ENCODE peak calls at places on chromosome 3, in four cellular contexts. C is heart left ventricle, L is right lobe of liver, G is upper lobe of left lung. D is an unnamed sample.

GRCh38 chr3:102259636-102260035 is 175.2 kb upstream of the ZPLD1 start:
- DNase-seq in C (no peak), G (no peak), L (no peak), D (no peak)

GRCh38 chr3:16122661-16123060 is 51.8 kb upstream of the GALNT15 start:
- DNase-seq in L (no peak), C (no peak), G (no peak), D (no peak)

GRCh38 chr3:129794319-129795201 is 99.0 kb downstream of the TMCC1 start:
- DNase-seq in L (no peak), G (no peak), C (peak; percentile 17), D (no peak)

GRCh38 chr3:118239253-118239652 is 795.4 kb downstream of the IGSF11 start:
- DNase-seq in G (no peak), L (no peak), C (no peak), D (no peak)

GRCh38 chr3:183896610-183897009 is 11.9 kb upstream of the PARL start:
- DNase-seq in C (no peak), G (no peak), L (no peak), D (no peak)

GRCh38 chr3:136898954-136899353 is 36.9 kb downstream of the NCK1 start:
- DNase-seq in L (no peak), G (no peak), C (no peak), D (no peak)

GRCh38 chr3:178810173-178810572 is 261.4 kb downstream of the ZMAT3 start:
- DNase-seq in G (no peak), L (no peak), C (no peak), D (no peak)

GRCh38 chr3:188590556-188590955 is 436.6 kb downstream of the LPP start:
- DNase-seq in G (no peak), C (no peak), L (no peak), D (no peak)

GRCh38 chr3:141373768-141374526 is 5.6 kb downstream of the ZBTB38 start:
- DNase-seq in L (no peak), G (no peak), C (no peak), D (no peak)

GRCh38 chr3:64685331-64685799 is 2.4 kb downstream of the ADAMTS9 start:
- DNase-seq in C (peak; percentile 66), L (peak; percentile 63), G (peak; percentile 70), D (peak; percentile 29)

GRCh38 chr3:64685800-64686445 is 1.9 kb downstream of the ADAMTS9 start:
- DNase-seq in L (peak; percentile 94), G (peak; percentile 94), C (peak; percentile 96), D (peak; percentile 98)

GRCh38 chr3:64687381-64687780 is 419 bp downstream of the ADAMTS9 start:
- DNase-seq in L (peak; percentile 30), G (no peak), C (no peak), D (no peak)

GRCh38 chr3:64686446-64686908 is 1.3 kb downstream of the ADAMTS9 start:
- DNase-seq in L (peak; percentile 38), C (peak; percentile 58), G (no peak), D (no peak)

DNA sequence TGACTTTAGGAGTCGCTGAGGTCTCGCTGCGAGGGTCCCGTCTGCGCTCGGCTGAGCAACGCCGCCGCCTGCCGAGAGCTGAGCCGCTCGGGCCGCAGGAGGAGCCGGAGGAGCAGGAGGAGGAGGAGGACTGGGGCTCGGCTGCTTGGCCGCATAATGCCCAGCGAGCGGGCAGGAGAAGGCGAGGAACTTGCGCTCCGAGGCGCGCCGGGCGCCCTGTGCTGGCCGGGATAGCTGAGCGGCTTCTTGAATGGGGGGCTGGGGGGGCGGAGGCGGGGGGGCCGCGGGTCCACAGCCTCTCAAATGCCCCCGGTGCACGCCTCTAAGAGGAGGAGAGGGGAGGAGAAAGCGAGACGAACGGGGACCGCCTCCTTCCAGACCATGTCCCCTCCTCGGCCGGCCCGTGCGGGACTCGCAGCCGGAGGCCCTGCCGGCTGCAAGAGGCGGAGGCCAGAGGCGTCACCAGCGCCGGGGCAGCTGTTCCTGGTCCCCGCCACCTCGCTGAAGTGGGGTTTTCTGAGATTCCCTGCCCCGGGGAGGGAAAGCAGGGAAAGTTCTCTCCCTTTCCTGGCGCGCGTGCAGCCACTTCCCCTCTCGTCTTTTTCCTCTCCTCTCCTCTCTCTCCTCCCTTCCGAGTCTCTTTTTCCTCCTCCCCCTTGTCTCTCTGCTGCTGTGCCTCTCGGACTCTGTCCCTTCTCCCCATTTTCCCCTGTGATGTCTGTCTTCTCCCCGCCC is at the start of gene ADAMTS9:
- DNase-seq in L (peak; percentile 82), C (peak; percentile 87), G (peak; percentile 94), D (peak; percentile 93)
- TF ChIP-seq POLR2A in L (peak; percentile 59), C (peak; percentile 94), G (peak; percentile 88), D (no peak)

DNA sequence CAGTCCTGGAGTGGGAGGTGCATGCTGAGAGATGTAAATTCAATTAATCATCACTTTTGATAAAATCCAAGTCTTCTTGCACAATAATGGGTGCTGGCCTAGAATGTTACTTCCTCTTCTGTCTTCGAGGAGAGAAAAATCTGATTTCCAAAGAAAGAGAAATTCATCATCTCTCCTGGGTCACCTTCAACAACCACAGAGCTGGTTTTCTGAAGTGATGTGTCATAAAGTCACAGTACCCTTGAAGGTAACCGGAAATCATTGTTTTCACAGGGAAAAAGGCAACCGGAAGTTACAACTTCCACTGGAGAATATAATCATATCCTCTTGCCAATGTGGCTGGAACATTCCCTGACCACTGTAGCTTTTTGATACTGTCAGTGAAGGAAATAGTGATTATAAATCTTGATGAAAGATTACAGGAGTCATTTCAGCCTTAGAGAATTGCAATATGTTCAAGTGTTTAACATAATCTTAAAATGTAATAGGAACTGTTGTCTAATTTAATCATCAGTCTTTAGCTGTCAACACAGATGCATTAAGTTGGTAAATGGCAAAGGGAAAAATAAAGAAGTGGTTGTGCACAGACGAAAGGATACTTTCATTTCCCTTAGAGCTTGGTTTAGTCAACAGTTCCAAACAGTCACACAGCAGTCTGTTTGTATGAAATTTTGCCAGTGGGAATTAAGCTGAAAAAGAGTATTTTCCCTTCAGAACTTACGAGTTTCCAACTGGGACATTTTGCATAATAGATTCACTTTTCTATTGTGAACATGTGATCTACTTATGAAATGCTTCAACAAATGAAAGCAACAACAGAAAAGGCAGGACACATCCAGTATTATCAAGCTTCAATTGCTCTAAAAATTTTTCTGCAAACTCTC is 106.5 kb upstream of the SLC4A7 start:
- DNase-seq in C (no peak), L (no peak), G (no peak), D (no peak)
- H3K4me3 ChIP-seq in C (no peak overlapping the region), L (no peak overlapping the region), G (no peak overlapping the region), D (no peak overlapping the region)

GRCh38 chr3:35070088-35070487 is 569.2 kb upstream of the ARPP21 start:
- DNase-seq in C (no peak), G (no peak), L (no peak), D (no peak)

GRCh38 chr3:35065891-35066290 is 573.4 kb upstream of the ARPP21 start:
- DNase-seq in L (no peak), G (no peak), C (no peak), D (no peak)

GRCh38 chr3:35067750-35068149 is 571.6 kb upstream of the ARPP21 start:
- DNase-seq in C (no peak), L (no peak), G (no peak), D (no peak)

GRCh38 chr3:35064761-35065160 is 574.6 kb upstream of the ARPP21 start:
- DNase-seq in L (no peak), G (no peak), C (no peak), D (no peak)
- TF ChIP-seq CTCF in L (no peak), G (no peak), C (no peak), D (no peak)

GRCh38 chr3:63864008-63864871 is 573 bp downstream of the ATXN7 start:
- DNase-seq in G (peak; percentile 91), L (peak; percentile 60), C (peak; percentile 41), D (no peak)

GRCh38 chr3:63867225-63867624 is 3.6 kb downstream of the ATXN7 start:
- DNase-seq in L (no peak), G (no peak), C (no peak), D (no peak)

GRCh38 chr3:63862804-63863149 is 828 bp downstream of the THOC7 start:
- DNase-seq in C (no peak), L (no peak), G (no peak), D (no peak)

GRCh38 chr3:63861306-63861705 is 2.3 kb downstream of the THOC7 start:
- DNase-seq in L (no peak), C (no peak), G (no peak), D (no peak)

GRCh38 chr3:63863150-63864007 is at the start of the genes ATXN7 and THOC7:
- DNase-seq in G (peak; percentile 96), C (peak; percentile 72), L (peak; percentile 76), D (peak; percentile 92)
- TF ChIP-seq POLR2A in G (no peak), C (no peak), L (peak; percentile 57), D (no peak)

DNA sequence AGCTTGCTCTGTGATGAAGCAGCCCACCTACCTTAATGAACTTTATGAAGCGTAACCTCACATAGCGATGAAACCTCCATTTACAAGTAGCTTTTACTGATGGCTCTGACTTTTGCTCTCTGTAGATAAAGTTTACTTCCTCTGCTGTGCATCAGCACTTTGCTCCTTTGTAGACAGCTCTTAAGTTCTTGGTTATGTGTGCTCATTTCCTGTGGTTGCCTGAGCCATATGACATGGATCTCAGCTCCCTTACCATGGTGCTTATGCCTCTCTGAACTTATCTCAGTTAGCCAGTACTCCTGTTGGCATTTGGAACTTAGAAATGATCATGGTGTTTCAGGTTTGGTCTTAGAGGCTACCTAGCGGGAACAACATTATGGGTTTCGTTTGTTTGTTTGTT is 7.8 kb downstream of the MFSD1 start:
- DNase-seq in L (no peak), C (no peak), G (no peak), D (no peak)
- H3K4me3 ChIP-seq in L (no peak overlapping the region), C (no peak overlapping the region), G (no peak overlapping the region), D (no peak overlapping the region)

GRCh38 chr3:37259291-37259690 is 84.9 kb upstream of the LRRFIP2 start:
- DNase-seq in G (no peak), L (no peak), C (no peak), D (no peak)
- TF ChIP-seq CTCF in G (no peak), L (no peak), C (no peak), D (no peak)

GRCh38 chr3:133573629-133574194 is at the start of gene CDV3:
- DNase-seq in L (no peak), C (no peak), G (peak; percentile 95), D (peak; percentile 32)
- TF ChIP-seq POLR2A in L (peak; percentile 90), C (peak; percentile 68), G (no peak), D (peak; percentile 24)